ENCODE peak calls at places on chromosomes 11 and 22, in six cellular contexts. E, I, M, Q, N and U are unnamed samples.

GRCh38 chr11:64735860-64736259 is 8.1 kb downstream of the RASGRP2 start:
- DNase-seq in I (no peak), N (no peak), E (no peak), M (no peak), Q (no peak), U (no peak)

GRCh38 chr22:46763051-46763705 is 728 bp downstream of the TBC1D22A start:
- DNase-seq in N (peak; percentile 4), E (no peak), M (no peak), I (no peak), Q (no peak), U (no peak)

GRCh38 chr22:27199354-27199753 is 542.0 kb downstream of the MIAT start:
- DNase-seq in I (no peak), N (no peak), M (no peak), E (no peak), Q (no peak), U (no peak)

GRCh38 chr11:64206457-64207246 is at the start of gene FERMT3:
- DNase-seq in I (no peak), N (no peak), E (peak; percentile 32), M (peak; percentile 29), Q (peak; percentile 88), U (no peak)

GRCh38 chr11:34501500-34501899 is 12.1 kb downstream of the ELF5 start:
- DNase-seq in I (no peak), N (no peak), E (no peak), M (peak; percentile 96), Q (no peak), U (peak; percentile 72)

GRCh38 chr22:29014301-29014700 is 47.3 kb downstream of the C22orf31 start:
- DNase-seq in E (no peak), Q (no peak), I (no peak), M (no peak), N (no peak), U (no peak)

GRCh38 chr22:20996031-20996410 is 5.9 kb downstream of the THAP7 start:
- DNase-seq in Q (no peak), E (no peak), I (no peak), N (no peak), M (no peak), U (no peak)

GRCh38 chr11:3836903-3837302 is 3.9 kb downstream of the RHOG start:
- DNase-seq in I (no peak), M (no peak), E (no peak), N (no peak), Q (no peak), U (no peak)

GRCh38 chr22:26847816-26848215 is 190.4 kb downstream of the MIAT start:
- DNase-seq in E (no peak), I (no peak), Q (no peak), M (no peak), N (no peak), U (no peak)

GRCh38 chr11:74820763-74821162 is 72.1 kb downstream of the RNF169 start:
- DNase-seq in Q (no peak), I (no peak), E (no peak), N (peak; percentile 68), M (peak; percentile 60), U (no peak)